ENCODE peak calls at places on chromosome 22, in six cellular contexts. G is HCT116, I is psoas muscle, V is heart left ventricle, S is uterus, E is NCI-H146. P is an unnamed sample.

GRCh38 chr22:45758603-45759002 is 87.0 kb downstream of the ATXN10 start:
- DNase-seq in G (no peak), I (no peak), V (no peak), S (no peak), E (no peak), P (no peak)

GRCh38 chr22:20574920-20575353 is 67.5 kb downstream of the MED15 start:
- DNase-seq in G (no peak), I (no peak), V (no peak), S (no peak), E (no peak), P (no peak)

GRCh38 chr22:11605468-11605981 is 3922.5 kb upstream of the OR11H1 start:
- DNase-seq in G (no peak), I (peak), V (no peak), S (no peak), E (no peak), P (no peak)

GRCh38 chr22:23538502-23538860 is 41.6 kb downstream of the IGLL1 start:
- DNase-seq in G (no peak), I (no peak), V (no peak), S (no peak), E (no peak), P (no peak)

GRCh38 chr22:38262051-38262795 is 10.6 kb downstream of the TMEM184B start:
- DNase-seq in G (no peak), I (peak), V (peak), S (peak), E (no peak), P (peak)

GRCh38 chr22:38623357-38623756 is 32.8 kb downstream of the FAM227A start:
- DNase-seq in G (no peak), I (no peak), V (no peak), S (no peak), E (no peak), P (no peak)

GRCh38 chr22:36285545-36285944 is 32.6 kb downstream of the APOL1 start:
- DNase-seq in G (no peak), I (peak), V (peak), S (no peak), E (no peak), P (no peak)

GRCh38 chr22:21041937-21042336 is 3.8 kb upstream of the LRRC74B start:
- DNase-seq in G (no peak), I (peak), V (peak), S (no peak), E (no peak), P (no peak)

GRCh38 chr22:41992496-41992895 is 6.1 kb upstream of the WBP2NL start:
- DNase-seq in G (no peak), I (no peak), V (no peak), S (no peak), E (no peak), P (no peak)